ENCODE peak calls at places on chromosomes 7 and 10, in nine cellular contexts. L, U, E, H, N, O, W, R and Q are unnamed samples.

GRCh38 chr10:113614304-113614703 is 49.5 kb downstream of the NRAP start:
- DNase-seq in O (no peak), N (no peak), W (no peak), L (no peak), H (no peak), E (no peak), U (no peak), R (no peak), Q (no peak)

GRCh38 chr7:142459557-142459963 is 201.7 kb upstream of the PRSS58 start:
- DNase-seq in E (no peak), R (peak), U (no peak), W (no peak), L (no peak), N (no peak), O (peak), H (no peak), Q (peak)

GRCh38 chr7:152910545-152911013 is 151.0 kb downstream of the ACTR3B start:
- DNase-seq in E (no peak), R (no peak), W (no peak), H (no peak), O (no peak), L (no peak), N (no peak), U (no peak), Q (no peak)

GRCh38 chr7:94344826-94345225 is 49.9 kb upstream of the COL1A2 start:
- DNase-seq in N (no peak), L (no peak), U (no peak), W (no peak), E (no peak), O (no peak), R (no peak), H (no peak), Q (no peak)

GRCh38 chr7:28607799-28608198 is 195.5 kb downstream of the CREB5 start:
- DNase-seq in U (no peak), H (no peak), L (no peak), O (no peak), W (no peak), N (no peak), R (no peak), E (no peak), Q (no peak)

GRCh38 chr10:61900829-61901783 is at the start of gene ARID5B:
- DNase-seq in O (peak), W (peak), E (no peak), R (peak), L (no peak), H (peak), N (peak), U (no peak), Q (peak)

GRCh38 chr7:111729483-111729882 is 167.2 kb upstream of the IMMP2L start:
- DNase-seq in R (no peak), U (no peak), O (no peak), W (no peak), E (no peak), L (no peak), H (no peak), N (no peak), Q (no peak)

GRCh38 chr7:157419030-157419293 is 82.2 kb downstream of the DNAJB6 start:
- DNase-seq in L (no peak), O (no peak), E (no peak), W (no peak), R (no peak), H (no peak), U (no peak), N (no peak), Q (no peak)

GRCh38 chr7:35482231-35482630 is 212.7 kb downstream of the HERPUD2 start:
- DNase-seq in E (no peak), W (no peak), L (no peak), H (no peak), O (no peak), R (no peak), N (no peak), U (no peak), Q (no peak)

GRCh38 chr7:101565601-101566209 is 63.4 kb downstream of the MYL10 start:
- DNase-seq in O (no peak), W (no peak), R (no peak), H (no peak), E (no peak), N (no peak), L (no peak), U (no peak), Q (no peak)

GRCh38 chr7:65379318-65379717 is 5.7 kb downstream of the ZNF92 start:
- DNase-seq in O (no peak), H (no peak), L (no peak), U (no peak), W (no peak), R (no peak), N (no peak), E (no peak), Q (no peak)

GRCh38 chr10:86654411-86655172 is at the start of gene OPN4:
- DNase-seq in L (peak), U (no peak), O (no peak), W (no peak), N (no peak), E (no peak), R (no peak), H (no peak), Q (no peak)

GRCh38 chr10:57743711-57744110 is 524.0 kb downstream of the IPMK start:
- DNase-seq in H (no peak), N (no peak), L (no peak), W (no peak), R (no peak), E (no peak), U (no peak), O (no peak), Q (no peak)

GRCh38 chr10:121442086-121442485 is 156.2 kb downstream of the FGFR2 start:
- DNase-seq in N (no peak), R (no peak), U (no peak), W (no peak), E (no peak), L (no peak), O (no peak), H (no peak), Q (no peak)

GRCh38 chr10:63819753-63820347 is 298.6 kb downstream of the REEP3 start:
- DNase-seq in R (peak), W (peak), U (peak), O (peak), N (peak), L (peak), E (peak), H (peak), Q (peak)

GRCh38 chr7:114508096-114508495 is 93.5 kb downstream of the FOXP2 start:
- DNase-seq in O (no peak), W (no peak), R (no peak), E (no peak), L (no peak), N (no peak), U (no peak), H (no peak), Q (no peak)

GRCh38 chr7:97130417-97131139 is 13.1 kb downstream of the SDHAF3 start:
- DNase-seq in O (no peak), N (no peak), E (no peak), L (no peak), H (peak), R (no peak), U (no peak), W (no peak), Q (no peak)

GRCh38 chr10:22370320-22370719 is 25.0 kb downstream of the SPAG6 start:
- DNase-seq in U (no peak), W (no peak), E (no peak), N (no peak), R (no peak), L (no peak), H (no peak), O (no peak), Q (no peak)

GRCh38 chr7:44776211-44776610 is 20.3 kb upstream of the PPIA start:
- DNase-seq in R (no peak), E (no peak), L (no peak), N (no peak), W (no peak), U (no peak), H (no peak), O (no peak), Q (no peak)

GRCh38 chr10:63166742-63167258 is 33.7 kb downstream of the NRBF2 start:
- DNase-seq in E (peak), L (no peak), R (peak), N (peak), O (peak), W (no peak), U (no peak), H (no peak), Q (peak)

GRCh38 chr7:74032191-74032490 is 4.2 kb downstream of the ELN start:
- DNase-seq in R (no peak), H (no peak), O (no peak), U (peak), N (no peak), E (no peak), W (no peak), L (peak), Q (no peak)

GRCh38 chr10:17406036-17406834 is 48.2 kb downstream of the ST8SIA6 start:
- DNase-seq in O (no peak), W (no peak), H (no peak), L (no peak), U (no peak), E (no peak), R (peak), N (no peak), Q (no peak)

GRCh38 chr10:31867646-31868045 is 61.0 kb downstream of the ARHGAP12 start:
- DNase-seq in E (no peak), O (no peak), L (no peak), H (no peak), W (no peak), U (no peak), R (no peak), N (no peak), Q (no peak)

GRCh38 chr7:139875821-139876241 is 46.8 kb downstream of the TBXAS1 start:
- DNase-seq in W (no peak), R (no peak), L (no peak), E (no peak), N (no peak), U (no peak), H (no peak), O (peak), Q (peak)

GRCh38 chr10:3766046-3766761 is 18.8 kb downstream of the KLF6 start:
- DNase-seq in E (no peak), H (peak), U (no peak), O (no peak), W (no peak), L (no peak), R (peak), N (no peak), Q (no peak)

GRCh38 chr7:111718886-111719285 is 156.6 kb upstream of the IMMP2L start:
- DNase-seq in N (no peak), E (no peak), R (no peak), W (no peak), L (no peak), U (no peak), O (no peak), H (no peak), Q (no peak)

GRCh38 chr10:121862624-121863023 is 65.2 kb downstream of the ATE1 start:
- DNase-seq in L (no peak), W (no peak), E (no peak), U (no peak), N (no peak), O (no peak), H (no peak), R (no peak), Q (no peak)

GRCh38 chr10:17206210-17206709 is 4.8 kb upstream of the TRDMT1 start:
- DNase-seq in R (no peak), W (no peak), U (no peak), E (no peak), O (peak), N (no peak), H (no peak), L (no peak), Q (no peak)

GRCh38 chr7:74318043-74318442 is 28.8 kb downstream of the CLIP2 start:
- DNase-seq in H (no peak), U (no peak), L (no peak), N (no peak), O (peak), R (no peak), W (no peak), E (no peak), Q (no peak)

GRCh38 chr10:85864866-85865526 is 501.6 kb downstream of the GRID1 start:
- DNase-seq in E (no peak), O (no peak), N (no peak), L (no peak), R (peak), H (no peak), W (no peak), U (no peak), Q (no peak)

GRCh38 chr7:140541513-140542192 is 62.3 kb upstream of the MKRN1 start:
- DNase-seq in R (peak), U (peak), O (no peak), H (peak), W (peak), L (peak), E (peak), N (peak), Q (no peak)

GRCh38 chr10:27190508-27190907 is 35.4 kb downstream of the MASTL start:
- DNase-seq in N (no peak), O (no peak), E (no peak), L (no peak), R (no peak), H (no peak), U (no peak), W (no peak), Q (no peak)

GRCh38 chr7:363626-364025 is 73.7 kb downstream of the FOXL3 start:
- DNase-seq in L (no peak), O (no peak), H (no peak), E (no peak), U (peak), N (no peak), R (no peak), W (no peak), Q (no peak)

GRCh38 chr10:89217057-89217990 is 10.2 kb upstream of the CH25H start:
- DNase-seq in N (peak), O (peak), L (peak), H (peak), E (peak), W (peak), R (peak), U (peak), Q (peak)

GRCh38 chr10:87734987-87735827 is 75.5 kb downstream of the PAPSS2 start:
- DNase-seq in N (peak), U (no peak), L (peak), H (peak), E (no peak), W (no peak), R (peak), O (peak), Q (peak)

GRCh38 chr7:18488047-18488446 is 7.5 kb upstream of the HDAC9 start:
- DNase-seq in U (no peak), H (no peak), R (no peak), N (no peak), L (no peak), E (no peak), O (no peak), W (no peak), Q (no peak)

GRCh38 chr7:27200761-27201230 is 905 bp upstream of the HOXA13 start:
- DNase-seq in W (no peak), H (no peak), L (no peak), E (no peak), R (no peak), U (no peak), N (no peak), O (no peak), Q (no peak)

GRCh38 chr7:23235688-23236280 is 10.8 kb upstream of the GPNMB start:
- DNase-seq in H (no peak), O (no peak), R (no peak), W (no peak), L (no peak), N (no peak), U (peak), E (no peak), Q (peak)

GRCh38 chr10:6753644-6754043 is 173.6 kb upstream of the PRKCQ start:
- DNase-seq in E (no peak), U (peak), H (no peak), N (no peak), O (no peak), W (no peak), L (no peak), R (no peak), Q (no peak)
- TF ChIP-seq CTCF in E (no peak), U (peak), H (no peak), N (no peak), O (no peak), W (no peak), L (no peak), R (no peak), Q (no peak)

GRCh38 chr7:134477954-134478353 is 19.1 kb upstream of the AKR1B1 start:
- DNase-seq in O (no peak), N (no peak), R (no peak), W (no peak), U (no peak), E (no peak), H (no peak), L (no peak), Q (no peak)

GRCh38 chr7:134481167-134481566 is 22.3 kb upstream of the AKR1B1 start:
- DNase-seq in W (no peak), U (no peak), H (no peak), N (no peak), R (no peak), E (no peak), L (no peak), O (no peak), Q (no peak)

GRCh38 chr7:134480730-134481129 is 21.8 kb upstream of the AKR1B1 start:
- DNase-seq in U (no peak), E (peak), N (no peak), R (no peak), H (no peak), O (no peak), L (no peak), W (no peak), Q (peak)

GRCh38 chr7:134480202-134480601 is 21.3 kb upstream of the AKR1B1 start:
- DNase-seq in L (no peak), H (no peak), U (no peak), R (no peak), E (no peak), W (no peak), O (no peak), N (no peak), Q (no peak)

GRCh38 chr7:134478707-134479106 is 19.8 kb upstream of the AKR1B1 start:
- DNase-seq in H (no peak), L (no peak), W (no peak), O (no peak), N (no peak), E (no peak), R (no peak), U (no peak), Q (no peak)
- TF ChIP-seq CTCF in H (no peak), L (no peak), W (no peak), O (no peak), N (no peak), E (peak), R (no peak), U (no peak), Q (no peak)

GRCh38 chr10:43885252-43885651 is 236.6 kb upstream of the ZNF32 start:
- DNase-seq in O (no peak), U (no peak), L (no peak), E (no peak), H (no peak), R (no peak), W (no peak), N (no peak), Q (no peak)

GRCh38 chr10:43881657-43882056 is 233.0 kb upstream of the ZNF32 start:
- DNase-seq in E (no peak), W (no peak), R (no peak), H (no peak), L (no peak), N (no peak), U (no peak), O (no peak), Q (no peak)

GRCh38 chr10:43888551-43888950 is 239.9 kb upstream of the ZNF32 start:
- DNase-seq in W (no peak), N (no peak), E (no peak), H (no peak), R (no peak), L (no peak), U (no peak), O (no peak), Q (no peak)

GRCh38 chr10:43884516-43885105 is 235.9 kb upstream of the ZNF32 start:
- DNase-seq in E (no peak), L (no peak), R (no peak), U (no peak), W (no peak), H (no peak), O (no peak), N (no peak), Q (no peak)

GRCh38 chr10:43885842-43886241 is 237.2 kb upstream of the ZNF32 start:
- DNase-seq in O (peak), U (no peak), R (no peak), W (no peak), N (no peak), E (no peak), L (no peak), H (no peak), Q (peak)
- TF ChIP-seq CTCF in O (peak), U (no peak), R (no peak), W (no peak), N (no peak), E (no peak), L (no peak), H (no peak), Q (no peak)

GRCh38 chr7:17062433-17063383 is 180.9 kb upstream of the AGR3 start:
- DNase-seq in O (no peak), L (no peak), R (no peak), N (no peak), H (no peak), U (no peak), W (no peak), E (no peak), Q (no peak)
- TF ChIP-seq CTCF in O (no peak), L (no peak), R (peak), N (peak), H (peak), U (no peak), W (no peak), E (peak), Q (peak)